ENCODE peak calls at places on chromosomes 1 and 21, in seven cellular contexts. A is endodermal cell, L is tibial nerve, W is body of pancreas, B is HCT116, V is mammary epithelial cell, D is cardiac fibroblast. N is an unnamed sample.

GRCh38 chr1:211830055-211830329 is 571 bp downstream of the LPGAT1 start:
- DNase-seq in A (no peak), L (no peak), W (no peak), B (no peak), V (no peak), D (peak), N (no peak)

GRCh38 chr1:67552336-67552759 is 122.1 kb upstream of the SERBP1 start:
- DNase-seq in A (peak), L (no peak), W (peak), B (no peak), V (peak), D (no peak), N (no peak)

GRCh38 chr1:194342484-194343262 is 1156.3 kb upstream of the B3GALT2 start:
- DNase-seq in A (peak), L (no peak), W (no peak), B (no peak), V (no peak), D (no peak), N (no peak)

GRCh38 chr1:92755541-92756351 is 29.2 kb downstream of the EVI5 start:
- DNase-seq in A (no peak), L (no peak), W (no peak), B (no peak), V (no peak), D (peak), N (no peak)

GRCh38 chr1:85581802-85582686 is 1.5 kb downstream of the CCN1 start:
- DNase-seq in A (peak), L (no peak), W (peak), B (no peak), V (peak), D (peak), N (no peak)

GRCh38 chr1:205812271-205812877 is 624 bp downstream of the SLC41A1 start:
- DNase-seq in A (peak), L (no peak), W (peak), B (no peak), V (peak), D (peak), N (peak)

GRCh38 chr1:164794310-164794709 is 235.3 kb downstream of the PBX1 start:
- DNase-seq in A (no peak), L (no peak), W (peak), B (no peak), V (peak), D (peak), N (no peak)

GRCh38 chr1:162369571-162369970 is 7.1 kb downstream of the SPATA46 start:
- DNase-seq in A (no peak), L (no peak), W (no peak), B (no peak), V (no peak), D (no peak), N (no peak)

GRCh38 chr1:53625766-53626520 is 113.0 kb downstream of the GLIS1 start:
- DNase-seq in A (peak), L (no peak), W (no peak), B (no peak), V (no peak), D (no peak), N (no peak)

GRCh38 chr1:64080947-64081562 is 122.4 kb upstream of the UBE2U start:
- DNase-seq in A (no peak), L (no peak), W (no peak), B (no peak), V (peak), D (peak), N (no peak)

GRCh38 chr1:153459655-153460054 is 796 bp downstream of the S100A7 start:
- DNase-seq in A (no peak), L (no peak), W (no peak), B (no peak), V (no peak), D (no peak), N (no peak)

GRCh38 chr1:223759273-223759672 is 46.9 kb downstream of the CAPN2 start:
- DNase-seq in A (peak), L (no peak), W (no peak), B (no peak), V (no peak), D (no peak), N (no peak)

GRCh38 chr1:53878492-53879105 is 11.0 kb downstream of the YIPF1 start:
- DNase-seq in A (no peak), L (no peak), W (no peak), B (peak), V (peak), D (peak), N (peak)

GRCh38 chr1:69824932-69825331 is 257.2 kb downstream of the LRRC7 start:
- DNase-seq in A (no peak), L (no peak), W (peak), B (no peak), V (no peak), D (no peak), N (no peak)

GRCh38 chr1:228426518-228427175 is 10.0 kb upstream of the TRIM17 start:
- DNase-seq in A (no peak), L (no peak), W (no peak), B (no peak), V (no peak), D (no peak), N (no peak)

GRCh38 chr1:165841582-165842362 is 14.4 kb downstream of the UCK2 start:
- DNase-seq in A (peak), L (no peak), W (no peak), B (no peak), V (peak), D (peak), N (no peak)

GRCh38 chr21:45297329-45297728 is 9.6 kb upstream of the POFUT2 start:
- DNase-seq in A (peak), L (peak), W (no peak), B (no peak), V (no peak), D (no peak), N (no peak)

GRCh38 chr1:66168467-66168887 is 365.5 kb upstream of the SGIP1 start:
- DNase-seq in A (no peak), L (no peak), W (no peak), B (no peak), V (no peak), D (peak), N (no peak)

GRCh38 chr1:199272690-199273089 is 633.9 kb downstream of the PTPRC start:
- DNase-seq in A (peak), L (no peak), W (peak), B (peak), V (peak), D (peak), N (peak)

GRCh38 chr1:36380003-36380631 is 5.6 kb downstream of the STK40 start:
- DNase-seq in A (no peak), L (no peak), W (no peak), B (no peak), V (no peak), D (no peak), N (no peak)

GRCh38 chr1:151511636-151512215 is 539 bp downstream of the CGN start:
- DNase-seq in A (peak), L (no peak), W (peak), B (no peak), V (peak), D (no peak), N (no peak)

GRCh38 chr1:35505911-35506798 is 51.0 kb downstream of the KIAA0319L start:
- DNase-seq in A (no peak), L (no peak), W (peak), B (peak), V (peak), D (peak), N (peak)

GRCh38 chr1:209673631-209674417 is 1.4 kb upstream of the G0S2 start:
- DNase-seq in A (no peak), L (no peak), W (no peak), B (no peak), V (no peak), D (peak), N (no peak)
- TF ChIP-seq CTCF in A (no peak), L (no peak), W (no peak), B (no peak), V (no peak), D (no peak), N (no peak)

DNA sequence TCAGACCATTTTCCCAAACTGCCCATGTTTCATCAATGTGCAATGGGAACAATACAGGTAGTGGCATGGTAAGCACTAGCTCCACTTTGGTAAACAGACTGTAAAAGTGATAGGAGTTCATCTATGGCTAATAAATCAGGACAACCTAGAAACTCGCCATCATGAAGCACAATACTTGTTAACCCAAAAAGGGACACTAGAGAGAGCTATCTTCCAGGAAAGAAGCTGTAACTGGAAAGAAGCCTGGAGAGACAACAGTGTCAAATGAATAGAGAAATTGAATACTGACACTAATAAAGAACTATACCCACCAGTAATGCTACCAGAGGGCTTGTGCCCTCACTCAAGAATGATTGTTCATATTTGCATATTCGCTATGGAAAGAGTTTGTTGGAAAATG is 164.7 kb upstream of the RGS18 start:
- DNase-seq in A (no peak), L (no peak), W (no peak), B (peak), V (peak), D (peak), N (no peak)
- TF ChIP-seq CTCF in A (peak), L (no peak), W (no peak), B (no peak), V (peak), D (no peak), N (no peak)

DNA sequence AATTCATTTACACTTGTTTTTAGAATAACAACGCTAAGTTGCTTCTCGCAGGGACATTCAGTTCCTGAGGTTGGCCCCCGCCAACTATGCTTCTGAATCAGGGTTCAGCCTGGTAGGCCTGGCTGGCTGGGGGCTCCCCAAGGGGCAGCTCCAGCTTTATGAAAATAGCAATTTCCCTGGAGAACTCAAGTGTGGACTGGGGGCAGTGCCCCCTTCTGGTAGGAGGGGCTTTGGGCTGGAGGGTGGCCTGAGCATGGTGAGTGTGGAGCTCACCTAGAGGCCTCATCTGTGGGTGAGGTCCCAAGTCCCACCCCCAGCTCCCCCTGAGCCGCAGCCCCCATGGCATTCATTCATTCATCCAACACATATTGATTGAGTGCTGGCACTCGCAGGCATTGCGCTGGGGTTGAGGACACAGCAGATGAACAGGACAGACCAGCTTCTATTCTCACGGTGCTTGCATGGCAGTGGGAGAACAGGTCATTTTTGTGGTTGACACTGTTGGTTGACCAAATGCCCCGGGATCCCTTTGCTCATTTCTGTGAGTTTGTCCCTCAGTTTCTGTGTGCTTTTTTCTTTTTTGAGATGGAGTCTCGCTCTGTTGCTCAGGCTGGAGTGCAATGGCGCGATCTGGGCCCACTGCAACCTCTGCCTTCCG is 79.2 kb downstream of the UBIAD1 start:
- DNase-seq in A (no peak), L (no peak), W (no peak), B (no peak), V (no peak), D (no peak), N (no peak)
- TF ChIP-seq CTCF in A (peak), L (no peak), W (no peak), B (no peak), V (no peak), D (no peak), N (no peak)

GRCh38 chr1:173429517-173430477 is 47.3 kb upstream of the PRDX6 start:
- DNase-seq in A (peak), L (peak), W (peak), B (peak), V (peak), D (peak), N (peak)
- TF ChIP-seq CTCF in A (peak), L (peak), W (peak), B (no peak), V (peak), D (peak), N (peak)

DNA sequence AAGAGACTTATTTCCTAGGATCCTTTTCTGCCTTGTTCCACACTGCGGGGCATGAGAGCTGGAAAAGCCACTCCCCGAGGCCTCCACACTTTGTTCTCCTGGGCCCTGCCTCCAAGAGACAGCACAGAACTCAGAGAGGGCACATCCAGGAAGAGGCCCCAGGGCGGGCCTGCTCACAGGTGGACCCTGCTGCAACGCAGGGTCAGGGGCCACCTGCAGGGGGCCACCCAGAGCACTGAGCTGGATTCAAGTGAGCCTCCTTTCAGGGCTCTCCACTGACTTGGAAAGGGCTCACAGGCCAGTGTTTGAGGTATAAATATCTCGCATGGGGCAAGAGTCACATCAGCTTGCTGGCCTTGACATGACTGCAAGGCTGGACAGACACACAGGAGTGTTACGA is 4.8 kb downstream of the RGS16 start:
- DNase-seq in A (peak), L (no peak), W (no peak), B (no peak), V (no peak), D (no peak), N (no peak)
- TF ChIP-seq CTCF in A (peak), L (no peak), W (no peak), B (peak), V (peak), D (peak), N (peak)

GRCh38 chr1:171222961-171223360 is 25.3 kb upstream of the FMO1 start:
- DNase-seq in A (peak), L (no peak), W (no peak), B (no peak), V (no peak), D (peak), N (no peak)

GRCh38 chr1:171221665-171222591 is 26.4 kb upstream of the FMO1 start:
- DNase-seq in A (no peak), L (no peak), W (no peak), B (no peak), V (peak), D (peak), N (no peak)

DNA sequence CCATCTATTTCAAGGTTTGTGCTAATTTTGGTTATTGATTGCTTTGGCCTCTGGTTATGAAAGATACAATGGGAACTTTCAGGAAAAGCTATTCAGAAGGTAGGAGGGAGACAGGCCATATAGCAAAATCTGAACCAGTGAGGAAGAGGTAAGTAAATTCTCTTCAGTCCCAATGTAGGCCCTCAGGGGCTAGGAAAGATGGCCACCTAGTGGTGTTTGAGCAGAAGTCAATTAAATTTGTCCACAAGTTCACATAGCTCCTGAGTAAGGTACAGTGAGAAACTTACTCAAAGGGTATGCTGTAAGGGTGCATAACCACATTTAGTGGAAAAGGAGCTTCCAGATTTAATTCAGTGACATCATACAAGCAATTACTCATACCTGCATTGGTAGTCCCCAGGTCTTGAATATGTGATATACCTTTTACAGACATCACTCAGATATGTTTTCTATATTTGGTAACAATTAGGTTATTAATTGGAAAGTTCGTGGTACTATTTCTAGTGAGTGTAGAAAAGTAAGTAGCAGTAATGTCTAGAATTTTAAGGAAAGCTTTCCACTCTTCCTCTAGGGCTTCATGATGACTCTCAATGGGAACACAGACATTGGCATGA is 21.4 kb upstream of the FMO1 start:
- DNase-seq in A (peak), L (no peak), W (peak), B (peak), V (peak), D (peak), N (peak)
- TF ChIP-seq CTCF in A (peak), L (peak), W (peak), B (peak), V (peak), D (peak), N (peak)

DNA sequence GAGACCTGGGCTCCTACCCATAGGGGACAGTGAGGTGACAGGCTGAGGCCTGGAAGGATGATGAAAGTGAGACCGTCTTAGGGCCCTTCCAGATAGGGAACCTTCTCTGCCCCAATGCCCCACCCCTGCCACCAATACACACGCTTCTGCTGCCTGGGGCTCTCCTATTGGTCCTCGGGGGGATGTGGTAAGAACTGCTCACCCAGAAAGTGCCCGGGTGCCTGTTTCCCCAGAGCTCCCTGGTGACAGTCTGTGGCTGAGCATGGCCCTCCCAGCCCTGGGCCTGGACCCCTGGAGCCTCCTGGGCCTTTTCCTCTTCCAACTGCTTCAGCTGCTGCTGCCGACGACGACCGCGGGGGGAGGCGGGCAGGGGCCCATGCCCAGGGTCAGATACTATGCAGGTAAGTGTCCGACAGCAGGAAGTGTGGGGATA is 948 bp downstream of the SEMA4A start:
- DNase-seq in A (no peak), L (no peak), W (no peak), B (no peak), V (no peak), D (no peak), N (peak)
- TF ChIP-seq CTCF in A (no peak), L (no peak), W (no peak), B (no peak), V (no peak), D (no peak), N (no peak)

N was measured in GM13976.